ENCODE peak calls at places on chromosomes 3 and 15, in six cellular contexts. G is IMR-90, Z is mesenchymal stem cell, H is H1, F is mesendoderm, K is H9. C is an unnamed sample.

GRCh38 chr3:72186485-72186864 is 401.5 kb upstream of the PROK2 start:
- DNase-seq in G (peak; percentile 60), F (no peak), Z (peak; percentile 18), H (no peak), K (no peak), C (no peak)

GRCh38 chr15:63449711-63450110 is 54.7 kb upstream of the USP3 start:
- DNase-seq in Z (no peak), G (no peak), H (no peak), F (peak; percentile 85), K (peak; percentile 80), C (peak; percentile 86)

GRCh38 chr3:42024578-42025387 is 62.9 kb upstream of the ULK4 start:
- DNase-seq in H (no peak), F (peak; percentile 60), G (no peak), Z (peak; percentile 44), K (no peak), C (no peak)

GRCh38 chr3:182325213-182325941 is 467.9 kb upstream of the ATP11B start:
- DNase-seq in G (no peak), H (no peak), Z (peak; percentile 1), K (no peak), F (no peak), C (no peak)

GRCh38 chr15:51727141-51727897 is 10.1 kb downstream of the LYSMD2 start:
- DNase-seq in K (no peak), F (peak; percentile 68), G (peak; percentile 60), H (no peak), Z (peak; percentile 81), C (no peak)

GRCh38 chr3:172564499-172564898 is 41.3 kb upstream of the TNFSF10 start:
- DNase-seq in H (no peak), G (no peak), Z (no peak), F (no peak), K (no peak), C (no peak)

GRCh38 chr15:67762610-67763368 is 62.5 kb upstream of the SKOR1 start:
- DNase-seq in F (no peak), G (peak; percentile 34), K (no peak), H (no peak), Z (no peak), C (no peak)

GRCh38 chr3:64149886-64150285 is 75.4 kb downstream of the PRICKLE2 start:
- DNase-seq in H (no peak), F (no peak), K (no peak), G (no peak), Z (no peak), C (no peak)

GRCh38 chr15:41967506-41968206 is 4.7 kb downstream of the EHD4 start:
- DNase-seq in F (no peak), H (no peak), Z (peak; percentile 76), K (no peak), G (peak; percentile 36), C (peak; percentile 34)

GRCh38 chr15:67062365-67062985 is 2.9 kb upstream of the SMAD3 start:
- DNase-seq in G (no peak), K (no peak), H (no peak), F (no peak), Z (no peak), C (no peak)

GRCh38 chr3:99172736-99173657 is 271.5 kb upstream of the DCBLD2 start:
- DNase-seq in G (peak; percentile 80), K (peak; percentile 74), Z (peak; percentile 70), F (peak; percentile 85), H (peak; percentile 69), C (peak; percentile 78)

GRCh38 chr15:34031987-34032760 is 6.8 kb downstream of the AVEN start:
- DNase-seq in H (no peak), Z (no peak), K (no peak), G (no peak), F (no peak), C (no peak)

GRCh38 chr3:178320481-178321352 is 215.5 kb upstream of the KCNMB2 start:
- DNase-seq in Z (peak; percentile 59), H (no peak), F (no peak), K (no peak), G (peak; percentile 83), C (peak; percentile 58)

GRCh38 chr3:188624384-188624783 is 470.4 kb downstream of the LPP start:
- DNase-seq in Z (peak; percentile 70), G (peak; percentile 72), K (no peak), F (no peak), H (no peak), C (no peak)

GRCh38 chr3:138594150-138594934 is at the start of gene CEP70:
- DNase-seq in K (peak; percentile 97), F (peak; percentile 97), H (peak; percentile 96), Z (peak; percentile 95), G (peak; percentile 95), C (peak; percentile 96)

GRCh38 chr15:67050062-67050461 is 15.3 kb upstream of the SMAD3 start:
- DNase-seq in F (no peak), Z (no peak), G (peak; percentile 55), K (no peak), H (no peak), C (peak; percentile 91)

GRCh38 chr3:123672429-123673146 is 87.7 kb upstream of the HACD2 start:
- DNase-seq in Z (no peak), H (no peak), F (no peak), K (no peak), G (no peak), C (no peak)

GRCh38 chr15:78070049-78070698 is 7.3 kb downstream of the TBC1D2B start:
- DNase-seq in K (no peak), Z (peak; percentile 32), G (no peak), F (no peak), H (no peak), C (no peak)

GRCh38 chr3:120432105-120432860 is 18.5 kb downstream of the FSTL1 start:
- DNase-seq in F (peak; percentile 97), K (peak; percentile 75), Z (peak; percentile 80), H (no peak), G (peak; percentile 89), C (peak; percentile 61)

GRCh38 chr3:81920805-81921204 is 159.4 kb upstream of the GBE1 start:
- DNase-seq in H (no peak), K (no peak), G (no peak), Z (no peak), F (no peak), C (no peak)

GRCh38 chr15:96344120-96344705 is 13.7 kb downstream of the NR2F2 start:
- DNase-seq in H (peak; percentile 55), Z (no peak), F (no peak), K (no peak), G (no peak), C (no peak)
- H3K4me1 ChIP-seq in H (peaks cover 20% of the 10 kb centered on the region), Z (peaks cover 33% of the 10 kb centered on the region), F (no peaks in the 10 kb centered on the region), K (no peaks in the 10 kb centered on the region), G (peaks cover 49% of the 10 kb centered on the region), C (peaks cover 14% of the 10 kb centered on the region)

DNA sequence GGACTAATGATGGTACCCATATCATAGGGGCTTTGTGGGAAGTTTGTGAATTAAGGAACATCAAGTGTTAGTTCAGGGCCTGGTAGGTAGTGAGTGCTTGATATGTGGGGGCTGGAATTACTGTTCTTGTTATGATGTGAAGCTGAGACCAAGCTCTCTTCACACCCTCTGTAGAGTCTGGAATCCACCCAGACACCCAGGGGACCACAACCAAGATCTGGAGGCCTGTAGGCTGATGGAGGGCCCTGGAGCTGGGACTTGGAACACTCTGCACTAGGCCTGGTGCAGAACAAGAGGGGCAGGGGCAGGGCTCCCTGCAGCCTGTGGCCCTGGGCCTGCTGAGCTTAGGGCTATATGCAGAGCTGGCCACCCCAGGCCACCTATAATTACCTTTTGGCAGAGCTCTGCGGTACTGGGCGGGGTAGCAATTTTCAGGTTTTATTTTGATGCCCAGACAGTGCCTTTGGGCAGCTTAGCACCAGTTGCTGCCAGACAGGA is 13.1 kb upstream of the PRKCD start:
- DNase-seq in K (no peak), H (no peak), Z (no peak), G (no peak), F (no peak), C (no peak)
- H2AK5ac ChIP-seq in K (no peak overlapping the region), H (no peak overlapping the region), Z (no peak overlapping the region), G (no peak overlapping the region), F (no peak overlapping the region), C (no peak overlapping the region)

GRCh38 chr3:127678611-127679533 is 6.1 kb downstream of the ABTB1 start:
- DNase-seq in F (no peak), H (peak; percentile 43), Z (no peak), K (peak; percentile 23), G (no peak), C (no peak)

GRCh38 chr3:127678315-127678599 is 5.5 kb downstream of the ABTB1 start:
- DNase-seq in Z (no peak), G (no peak), K (peak; percentile 12), H (peak; percentile 26), F (no peak), C (no peak)

GRCh38 chr3:127679534-127680145 is 6.9 kb downstream of the ABTB1 start:
- DNase-seq in F (no peak), K (peak; percentile 63), G (no peak), H (peak; percentile 82), Z (no peak), C (no peak)

GRCh38 chr3:127680790-127681189 is 8.0 kb downstream of the ABTB1 start:
- DNase-seq in H (no peak), K (no peak), G (no peak), F (no peak), Z (no peak), C (no peak)

GRCh38 chr3:127680146-127680661 is 7.5 kb downstream of the ABTB1 start:
- DNase-seq in F (no peak), G (no peak), Z (no peak), K (peak; percentile 23), H (peak; percentile 39), C (no peak)
- H3K4ac ChIP-seq in F (no peak overlapping the region), G (no peak overlapping the region), Z (no peak overlapping the region), K (no peak overlapping the region), H (peak overlapping the region; percentile 53), C (no peak overlapping the region)

GRCh38 chr3:56917740-56918568 is 116.2 kb upstream of the ARHGEF3 start:
- DNase-seq in K (no peak), H (no peak), F (no peak), G (no peak), Z (no peak), C (no peak)

GRCh38 chr3:56917337-56917697 is 115.6 kb upstream of the ARHGEF3 start:
- DNase-seq in H (no peak), Z (no peak), F (no peak), G (no peak), K (no peak), C (no peak)

GRCh38 chr3:56914646-56915045 is 112.9 kb upstream of the ARHGEF3 start:
- DNase-seq in H (no peak), G (no peak), Z (no peak), K (no peak), F (no peak), C (no peak)

GRCh38 chr3:56916697-56917336 is 115.1 kb upstream of the ARHGEF3 start:
- DNase-seq in F (no peak), G (no peak), K (no peak), Z (no peak), H (no peak), C (no peak)

DNA sequence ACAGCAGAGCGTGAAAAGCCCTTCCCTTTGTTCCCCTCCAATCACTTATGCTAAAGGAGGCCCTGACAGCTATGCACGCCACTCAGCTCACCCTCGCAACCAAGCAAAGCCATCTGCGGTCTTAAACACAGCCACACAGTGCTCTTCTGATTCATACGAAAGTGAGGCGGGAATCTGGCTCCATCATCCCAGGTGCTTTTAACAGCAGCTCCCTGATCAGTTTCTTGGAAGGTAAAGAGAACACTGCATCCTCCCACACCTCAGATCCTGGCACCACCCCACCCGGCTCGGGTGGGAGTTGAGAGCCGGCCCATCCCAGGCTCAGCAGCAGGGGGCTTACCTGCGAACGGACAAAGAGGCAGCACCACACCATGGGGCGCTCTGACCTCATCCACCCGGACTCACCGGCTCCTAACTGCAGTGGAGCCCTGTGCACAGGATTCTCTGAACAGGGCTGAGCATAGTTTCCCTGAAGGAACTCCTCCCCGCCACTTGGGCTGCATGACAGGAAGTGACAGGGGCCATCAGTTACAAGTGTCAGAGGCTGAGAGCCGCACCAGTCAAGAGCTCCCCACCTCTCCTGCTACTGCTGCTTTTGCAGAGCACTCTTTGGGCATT is 114.3 kb upstream of the ARHGEF3 start:
- DNase-seq in G (no peak), F (peak; percentile 60), H (no peak), Z (no peak), K (peak; percentile 48), C (no peak)
- H3K4me1 ChIP-seq in G (no peaks in the 10 kb centered on the region), F (no peaks in the 10 kb centered on the region), H (peaks cover 5% of the 10 kb centered on the region), Z (no peaks in the 10 kb centered on the region), K (peaks cover 3% of the 10 kb centered on the region), C (peaks cover 4% of the 10 kb centered on the region)